ENCODE peak calls at places on chromosomes 13 and 19, in nine cellular contexts. A is psoas muscle, E is mesothelial cell of epicardium, O is nephron progenitor cell, H is lower leg skin, J is LNCaP clone FGC, F is OCI-LY7, Z is right lobe of liver, T is type B pancreatic cell. U is an unnamed sample.

GRCh38 chr13:79724348-79725103 is 243.6 kb downstream of the NDFIP2 start:
- DNase-seq in F (no peak), E (no peak), A (no peak), H (no peak), O (no peak), J (no peak), Z (no peak), T (no peak), U (no peak)

GRCh38 chr13:59391696-59392095 is 772.0 kb downstream of the DIAPH3 start:
- DNase-seq in J (peak), O (peak), Z (peak), T (no peak), A (no peak), E (no peak), H (peak), F (peak), U (no peak)

GRCh38 chr19:892243-892996 is 567 bp downstream of the MED16 start:
- DNase-seq in T (no peak), E (no peak), Z (no peak), O (peak), A (no peak), J (no peak), F (peak), H (no peak), U (no peak)

GRCh38 chr19:33998739-33999345 is 173.5 kb upstream of the LSM14A start:
- DNase-seq in H (no peak), A (no peak), E (no peak), O (no peak), Z (no peak), F (peak), T (no peak), J (no peak), U (no peak)

GRCh38 chr13:73303858-73304257 is 245.1 kb downstream of the KLF5 start:
- DNase-seq in F (no peak), Z (no peak), H (no peak), E (no peak), T (no peak), A (no peak), O (no peak), J (no peak), U (no peak)

GRCh38 chr19:2982983-2983350 is 5.6 kb downstream of the TLE6 start:
- DNase-seq in O (no peak), J (peak), F (no peak), E (no peak), H (peak), Z (peak), T (no peak), A (peak), U (peak)

GRCh38 chr13:111210488-111210887 is 95.4 kb downstream of the ARHGEF7 start:
- DNase-seq in F (no peak), E (no peak), A (peak), H (no peak), Z (no peak), J (no peak), O (no peak), T (no peak), U (peak)

GRCh38 chr13:109781384-109782065 is 4.9 kb downstream of the IRS2 start:
- DNase-seq in H (peak), T (no peak), J (no peak), E (no peak), F (no peak), A (peak), O (no peak), Z (no peak), U (no peak)

GRCh38 chr13:32225494-32225931 is 89.7 kb downstream of the ZAR1L start:
- DNase-seq in A (no peak), J (no peak), T (no peak), Z (no peak), H (no peak), O (no peak), E (no peak), F (no peak), U (no peak)

GRCh38 chr19:38375748-38376147 is 1.4 kb downstream of the PSMD8 start:
- DNase-seq in A (peak), Z (no peak), E (no peak), J (peak), F (no peak), O (no peak), T (no peak), H (no peak), U (no peak)

GRCh38 chr13:110283661-110284516 is 23.1 kb downstream of the COL4A1 start:
- DNase-seq in T (no peak), O (no peak), J (no peak), Z (no peak), A (no peak), F (no peak), E (no peak), H (no peak), U (peak)

GRCh38 chr13:113776231-113777125 is 17.5 kb downstream of the TMEM255B start:
- DNase-seq in A (peak), T (no peak), F (no peak), J (no peak), E (no peak), H (no peak), Z (no peak), O (no peak), U (no peak)

GRCh38 chr13:23656637-23657036 is 86.4 kb downstream of the TNFRSF19 start:
- DNase-seq in Z (no peak), T (no peak), A (no peak), F (no peak), J (peak), O (no peak), E (no peak), H (no peak), U (no peak)

GRCh38 chr13:59120297-59120843 is 1043.4 kb downstream of the DIAPH3 start:
- DNase-seq in H (no peak), O (no peak), Z (no peak), A (no peak), T (no peak), J (no peak), F (no peak), E (no peak), U (no peak)

GRCh38 chr19:42466521-42467436 is 24.0 kb upstream of the CXCL17 start:
- DNase-seq in Z (no peak), J (no peak), T (no peak), F (peak), H (no peak), O (no peak), E (no peak), A (no peak), U (no peak)

GRCh38 chr13:77509221-77509620 is 26.3 kb upstream of the SCEL start:
- DNase-seq in J (no peak), E (no peak), T (no peak), H (no peak), A (no peak), F (no peak), Z (no peak), O (no peak), U (no peak)

GRCh38 chr13:80585531-80585930 is 244.6 kb upstream of the SPRY2 start:
- DNase-seq in A (no peak), E (no peak), Z (no peak), J (no peak), F (no peak), O (no peak), T (no peak), H (no peak), U (no peak)

GRCh38 chr13:21584973-21585592 is 18.9 kb downstream of the MICU2 start:
- DNase-seq in O (no peak), E (no peak), F (no peak), Z (no peak), A (no peak), H (no peak), T (no peak), J (no peak), U (no peak)

GRCh38 chr19:45216677-45217076 is 28.5 kb downstream of the EXOC3L2 start:
- DNase-seq in H (no peak), A (no peak), O (no peak), F (no peak), J (no peak), E (no peak), T (no peak), Z (no peak), U (no peak)

GRCh38 chr19:38265213-38265861 is 964 bp downstream of the SPINT2 start:
- DNase-seq in O (no peak), J (no peak), H (no peak), F (peak), Z (no peak), T (no peak), E (no peak), A (no peak), U (no peak)

GRCh38 chr13:57345526-57345925 is 178.5 kb downstream of the PRR20E start:
- DNase-seq in O (no peak), Z (no peak), F (no peak), E (no peak), H (no peak), T (no peak), A (no peak), J (no peak), U (no peak)

GRCh38 chr19:56687036-56687435 is 15.5 kb upstream of the ZNF835 start:
- DNase-seq in A (no peak), T (no peak), J (no peak), H (no peak), O (no peak), Z (no peak), E (no peak), F (no peak), U (no peak)

GRCh38 chr13:36163809-36164308 is 32.7 kb upstream of the DCLK1 start:
- DNase-seq in Z (no peak), O (peak), J (peak), H (peak), A (peak), E (no peak), T (no peak), F (no peak), U (peak)

GRCh38 chr19:52535831-52536800 is 8.6 kb downstream of the ZNF808 start:
- DNase-seq in T (peak), Z (peak), A (peak), E (peak), J (no peak), F (peak), O (peak), H (peak), U (peak)

GRCh38 chr19:19549804-19550453 is 11.9 kb downstream of the CILP2 start:
- DNase-seq in Z (no peak), T (no peak), J (no peak), F (no peak), A (no peak), H (no peak), E (no peak), O (no peak), U (no peak)

GRCh38 chr19:18339703-18340102 is 695 bp upstream of the PGPEP1 start:
- DNase-seq in A (no peak), E (no peak), F (peak), T (no peak), H (no peak), O (peak), J (no peak), Z (no peak), U (no peak)

GRCh38 chr13:109602356-109602755 is 184.0 kb downstream of the IRS2 start:
- DNase-seq in F (no peak), A (no peak), J (no peak), Z (no peak), T (no peak), O (no peak), H (no peak), E (no peak), U (no peak)

GRCh38 chr19:52270266-52270885 is 989 bp downstream of the ZNF766 start:
- DNase-seq in T (no peak), E (no peak), J (no peak), Z (peak), H (no peak), O (peak), A (no peak), F (no peak), U (peak)

GRCh38 chr19:50255115-50255514 is 51.7 kb downstream of the MYH14 start:
- DNase-seq in O (no peak), E (no peak), H (no peak), A (no peak), T (no peak), J (no peak), Z (no peak), F (peak), U (no peak)

GRCh38 chr19:37943480-37943879 is 36.5 kb downstream of the SIPA1L3 start:
- DNase-seq in Z (no peak), F (no peak), T (no peak), A (no peak), E (no peak), H (no peak), O (no peak), J (no peak), U (no peak)

GRCh38 chr19:16417660-16418596 is 53.8 kb downstream of the EPS15L1 start:
- DNase-seq in H (peak), J (no peak), T (peak), Z (peak), A (peak), E (peak), O (peak), F (peak), U (peak)

GRCh38 chr19:48992571-48993174 is 436 bp downstream of the GYS1 start:
- DNase-seq in F (peak), T (no peak), O (no peak), H (no peak), E (no peak), Z (peak), J (no peak), A (no peak), U (no peak)

GRCh38 chr19:48994035-48994386 is 324 bp downstream of the RUVBL2 start:
- DNase-seq in A (no peak), E (no peak), T (no peak), Z (no peak), O (no peak), J (no peak), H (no peak), F (no peak), U (no peak)

GRCh38 chr19:48999481-49000325 is 6.0 kb downstream of the RUVBL2 start:
- DNase-seq in F (peak), H (peak), E (no peak), A (peak), O (peak), T (no peak), Z (peak), J (no peak), U (no peak)

GRCh38 chr19:48993175-48994034 is at the start of the genes GYS1 and RUVBL2:
- DNase-seq in Z (peak), T (peak), A (peak), F (peak), E (peak), J (peak), H (peak), O (peak), U (peak)

GRCh38 chr19:48997972-48998371 is 4.3 kb downstream of the RUVBL2 start:
- DNase-seq in Z (peak), A (no peak), O (peak), J (no peak), E (no peak), F (peak), H (no peak), T (no peak), U (no peak)
- TF ChIP-seq CTCF in Z (peak), A (peak), O (peak), J (peak), E (no peak), F (peak), H (no peak), T (peak), U (peak)

DNA sequence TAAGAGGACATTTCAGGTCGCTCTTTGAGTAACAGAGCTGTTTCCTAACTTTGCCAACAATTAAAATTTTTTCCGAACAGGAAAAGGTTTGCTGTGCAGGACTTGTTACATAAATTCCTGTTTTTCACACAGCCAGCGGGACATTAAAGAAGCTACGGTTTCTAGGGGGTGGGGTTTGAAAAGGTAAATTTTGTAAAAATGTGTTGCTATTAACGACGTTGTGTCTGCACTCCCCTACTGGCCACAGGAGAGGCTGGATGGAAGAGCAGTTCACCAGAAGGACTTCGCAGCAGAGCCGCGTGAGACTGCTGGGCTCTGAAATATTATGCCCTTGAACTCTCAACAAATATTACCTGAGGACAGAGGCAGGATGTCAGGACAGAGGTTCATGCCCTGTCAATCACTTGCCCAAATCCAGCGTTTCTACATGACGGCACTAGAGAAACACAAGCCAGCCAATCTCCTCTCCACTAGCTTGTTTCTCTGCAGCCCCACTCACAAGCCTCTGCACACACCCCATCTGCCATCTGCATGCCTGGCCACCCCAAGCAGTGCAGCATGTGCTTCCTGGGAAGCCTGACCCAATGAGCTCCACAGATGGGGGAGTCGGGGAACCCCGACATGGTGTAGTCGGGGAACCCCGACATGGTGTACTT is 102.0 kb downstream of the FOXO1 start:
- DNase-seq in T (no peak), A (no peak), E (no peak), Z (no peak), O (no peak), F (peak), J (no peak), H (no peak), U (no peak)
- TF ChIP-seq CTCF in T (peak), A (peak), E (no peak), Z (peak), O (no peak), F (peak), J (no peak), H (no peak), U (no peak)

DNA sequence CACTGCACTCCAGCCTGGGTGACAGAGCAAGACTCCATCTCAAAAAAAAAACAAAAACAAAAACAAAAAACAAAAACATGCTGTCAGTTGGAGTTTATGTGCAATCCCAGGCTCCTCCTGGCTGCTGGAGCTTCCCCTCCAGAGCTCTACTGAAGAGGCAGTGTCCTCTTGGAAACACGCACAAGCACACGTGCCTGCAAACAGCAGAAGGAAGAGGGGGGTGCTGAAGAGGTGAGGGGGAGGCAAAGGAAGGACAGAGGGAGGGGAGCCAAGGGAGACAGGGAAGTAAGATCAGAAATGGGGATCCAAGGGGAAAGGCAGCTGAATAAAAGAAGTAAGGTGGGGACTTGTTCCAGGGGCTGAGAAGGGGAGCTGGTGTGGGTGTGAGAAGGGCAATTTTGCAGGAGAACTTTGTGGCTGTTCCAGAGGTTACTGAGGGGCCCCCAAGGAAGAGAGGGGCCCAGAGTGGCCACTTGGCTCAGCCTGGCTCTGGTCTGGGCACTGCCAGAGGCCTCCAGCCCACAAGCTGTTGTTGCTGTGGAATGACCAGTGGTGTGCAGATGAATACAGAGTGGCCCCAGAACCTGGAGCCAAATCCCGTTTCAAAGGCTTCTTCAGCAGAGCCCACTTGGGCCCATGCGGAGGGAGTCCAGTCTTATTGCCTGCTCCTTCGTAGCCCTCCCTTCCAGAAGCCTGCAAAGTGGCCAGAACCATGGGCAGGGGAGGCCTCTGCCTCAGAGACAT is 34.4 kb downstream of the LYL1 start:
- DNase-seq in O (no peak), T (no peak), E (no peak), J (no peak), F (no peak), A (no peak), H (no peak), Z (no peak), U (no peak)
- TF ChIP-seq CTCF in O (no peak), T (no peak), E (no peak), J (no peak), F (no peak), A (no peak), H (no peak), Z (no peak), U (no peak)

DNA sequence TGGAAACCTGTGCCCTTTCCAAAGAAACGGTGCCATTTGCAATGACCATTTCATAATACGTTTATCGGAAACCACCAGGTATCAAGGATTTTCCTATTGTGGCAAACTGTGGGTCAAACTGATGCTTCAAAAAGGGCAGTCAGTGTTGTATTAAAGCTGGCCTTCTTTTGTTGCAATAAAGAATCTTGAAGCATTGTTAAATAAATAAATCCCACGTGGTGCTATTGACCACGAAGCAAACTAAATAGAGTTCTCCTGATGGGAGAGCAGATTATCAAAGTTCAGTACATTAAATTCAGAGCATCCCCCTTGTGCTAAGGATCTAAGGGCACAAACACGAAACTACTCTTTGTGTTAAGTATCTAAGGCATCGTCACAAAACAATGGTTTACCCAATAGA is 545.9 kb upstream of the MIR17HG start:
- DNase-seq in J (no peak), E (no peak), F (no peak), A (no peak), T (no peak), H (no peak), O (no peak), Z (no peak), U (no peak)
- TF ChIP-seq CTCF in J (no peak), E (no peak), F (no peak), A (no peak), T (no peak), H (no peak), O (no peak), Z (no peak), U (no peak)

DNA sequence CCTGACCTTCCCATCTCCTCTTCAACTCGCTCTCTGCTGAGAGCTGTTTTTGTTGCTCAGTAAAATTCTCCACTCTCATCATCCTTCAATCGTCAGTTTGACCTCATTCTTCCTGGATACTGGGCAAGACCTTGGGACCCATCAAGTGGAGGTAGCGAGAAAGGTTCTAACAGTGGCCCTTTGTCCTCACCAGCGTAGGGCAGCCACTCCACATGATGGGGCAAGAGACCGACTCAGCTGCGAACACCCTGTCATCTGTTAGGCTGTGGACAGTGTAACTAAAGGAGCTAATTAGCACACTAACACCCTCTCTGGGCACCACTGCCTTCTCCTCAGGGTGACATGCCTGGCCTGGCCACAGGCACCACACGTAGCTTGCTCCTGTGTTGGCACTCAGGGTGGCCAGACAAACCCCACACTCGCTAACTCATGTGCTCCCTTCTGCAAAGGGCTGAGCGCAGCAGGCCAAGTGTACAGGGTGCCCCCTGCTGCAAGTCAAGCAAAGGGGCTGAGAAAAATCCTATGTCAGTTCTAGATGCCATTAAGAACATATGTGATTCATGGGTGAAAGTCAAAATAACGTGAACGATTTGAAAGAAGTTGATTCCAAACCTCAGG is 1216.0 kb downstream of the SLITRK5 start:
- DNase-seq in J (no peak), F (no peak), Z (no peak), A (peak), O (no peak), H (no peak), T (no peak), E (no peak), U (no peak)
- TF ChIP-seq CTCF in J (no peak), F (no peak), Z (no peak), A (no peak), O (no peak), H (no peak), T (no peak), E (no peak), U (no peak)

DNA sequence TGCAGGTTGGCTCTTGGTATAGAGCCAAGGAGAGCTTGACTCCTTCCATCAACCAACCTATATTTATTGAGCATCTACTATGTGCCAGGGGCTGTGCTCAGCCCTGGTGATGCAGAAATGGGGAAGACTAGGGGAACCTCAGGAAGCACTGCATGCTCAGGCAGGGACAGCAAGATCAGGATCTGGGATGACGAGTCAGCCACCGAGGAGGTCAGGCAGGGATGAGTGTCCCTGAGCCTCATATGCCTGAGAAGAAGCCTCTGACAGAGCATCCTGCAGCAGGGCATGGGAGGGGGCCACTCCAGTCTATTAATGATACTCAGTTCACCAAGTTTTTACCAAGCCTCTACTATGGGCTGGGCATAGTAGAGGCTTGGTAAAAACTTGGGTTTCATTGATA is 158.1 kb downstream of the KATNAL1 start:
- DNase-seq in O (no peak), E (no peak), Z (no peak), A (no peak), T (no peak), H (no peak), F (no peak), J (no peak), U (no peak)
- TF ChIP-seq CTCF in O (no peak), E (no peak), Z (no peak), A (no peak), T (no peak), H (no peak), F (no peak), J (no peak), U (no peak)